ENCODE peak calls at places on chromosome 7, in four cellular contexts. G is anterior cingulate cortex; H is fibroblast of the conjunctiva; U is stimulated activated CD4-positive, alpha-beta T cell treated with anti-CD3 and anti-CD28 coated beads, Interleukin-4, amount 100 ng/mL, for 48 hours. N is an unnamed sample.
A peak's percentile ranks its signal among the peaks of the same experiment; 100 is the strongest.

GRCh38 chr7:157250605-157251228 is 86.1 kb upstream of the DNAJB6 start:
- DNase-seq in G (no peak), H (peak; percentile 49), U (peak; percentile 18), N (peak; percentile 81)

GRCh38 chr7:134916428-134916883 is 69.9 kb upstream of the AGBL3 start:
- DNase-seq in G (no peak), H (no peak), U (no peak), N (no peak)

GRCh38 chr7:100170111-100170897 is 1.9 kb upstream of the GAL3ST4 start:
- DNase-seq in G (no peak), H (no peak), U (no peak), N (no peak)

GRCh38 chr7:119223930-119224329 is 999.4 kb downstream of the ANKRD7 start:
- DNase-seq in G (no peak), H (no peak), U (no peak), N (no peak)

GRCh38 chr7:51013861-51014511 is 231.3 kb upstream of the GRB10 start:
- DNase-seq in G (no peak), H (no peak), U (no peak), N (no peak)

GRCh38 chr7:68244411-68244810 is 1247.8 kb downstream of the TYW1 start:
- DNase-seq in G (no peak), H (no peak), U (no peak), N (no peak)

GRCh38 chr7:54995631-54996340 is 23.0 kb upstream of the EGFR start:
- DNase-seq in G (no peak), H (no peak), U (no peak), N (peak; percentile 92)

GRCh38 chr7:116306409-116307048 is 96.2 kb downstream of the TES start:
- DNase-seq in G (no peak), H (no peak), U (no peak), N (no peak)

GRCh38 chr7:141659501-141659900 is 42.5 kb downstream of the DENND11 start:
- DNase-seq in G (no peak), H (no peak), U (no peak), N (no peak)

GRCh38 chr7:44645254-44645653 is 38.8 kb downstream of the OGDH start:
- DNase-seq in G (no peak), H (no peak), U (no peak), N (no peak)

GRCh38 chr7:44534501-44534900 is 6.6 kb downstream of the NPC1L1 start:
- DNase-seq in G (no peak), H (no peak), U (peak; percentile 39), N (peak; percentile 65)

GRCh38 chr7:142956951-142957623 is 5.1 kb downstream of the KEL start:
- DNase-seq in G (no peak), H (no peak), U (no peak), N (peak; percentile 73)

GRCh38 chr7:123865517-123866117 is 20.6 kb downstream of the HYAL4 start:
- DNase-seq in G (peak; percentile 29), H (peak; percentile 48), U (no peak), N (peak; percentile 93)

GRCh38 chr7:68720722-68721121 is 877.6 kb upstream of the AUTS2 start:
- DNase-seq in G (no peak), H (no peak), U (no peak), N (no peak)

GRCh38 chr7:108054537-108054936 is 51.6 kb upstream of the LAMB1 start:
- DNase-seq in G (no peak), H (no peak), U (no peak), N (no peak)

GRCh38 chr7:155789001-155789725 is 23.1 kb downstream of the SHH start:
- DNase-seq in G (no peak), H (no peak), U (no peak), N (no peak)

GRCh38 chr7:46627038-46627315 is 705.9 kb upstream of the IGFBP3 start:
- DNase-seq in G (no peak), H (no peak), U (no peak), N (no peak)

GRCh38 chr7:2432910-2433712 is 29.7 kb downstream of the CHST12 start:
- DNase-seq in G (no peak), H (no peak), U (no peak), N (no peak)

GRCh38 chr7:95511716-95512260 is 26.0 kb downstream of the ASB4 start:
- DNase-seq in G (peak; percentile 64), H (peak; percentile 63), U (peak; percentile 50), N (peak; percentile 93)

GRCh38 chr7:41183741-41184140 is 519.1 kb downstream of the INHBA start:
- DNase-seq in G (no peak), H (no peak), U (no peak), N (no peak)

GRCh38 chr7:148242271-148242801 is 348.2 kb upstream of the C7orf33 start:
- DNase-seq in G (no peak), H (peak; percentile 31), U (no peak), N (peak; percentile 92)

GRCh38 chr7:129952164-129952652 is 552 bp downstream of the UBE2H start:
- DNase-seq in G (peak; percentile 37), H (no peak), U (peak; percentile 14), N (peak; percentile 80)

N was measured in HT-29.